ENCODE peak calls at places on chromosomes 12 and 14, in six cellular contexts. E is upper lobe of right lung, H is NCI-H1092, F is GM04504, L is fibroblast of the conjunctiva, N is body of pancreas. V is an unnamed sample.

GRCh38 chr14:104462651-104463630 is 116.6 kb upstream of the C14orf180 start:
- DNase-seq in E (no peak), H (no peak), F (no peak), L (no peak), N (no peak), V (no peak)

GRCh38 chr12:29103539-29103974 is 45.5 kb upstream of the FAR2 start:
- DNase-seq in E (no peak), H (no peak), F (no peak), L (no peak), N (no peak), V (no peak)

GRCh38 chr12:128790653-128791373 is 32.9 kb downstream of the SLC15A4 start:
- DNase-seq in E (peak), H (no peak), F (no peak), L (no peak), N (no peak), V (no peak)

GRCh38 chr14:51035611-51036192 is 59.2 kb downstream of the TRIM9 start:
- DNase-seq in E (no peak), H (no peak), F (no peak), L (no peak), N (no peak), V (no peak)

GRCh38 chr12:48973992-48974673 is 2.6 kb upstream of the WNT10B start:
- DNase-seq in E (peak), H (no peak), F (no peak), L (peak), N (peak), V (no peak)

GRCh38 chr12:32483499-32483898 is 84.1 kb downstream of the FGD4 start:
- DNase-seq in E (no peak), H (no peak), F (no peak), L (no peak), N (peak), V (no peak)

GRCh38 chr12:29782285-29782820 is 1.4 kb downstream of the TMTC1 start:
- DNase-seq in E (no peak), H (peak), F (peak), L (peak), N (peak), V (no peak)

GRCh38 chr12:67441736-67442346 is 172.7 kb downstream of the CAND1 start:
- DNase-seq in E (peak), H (peak), F (peak), L (peak), N (peak), V (no peak)

GRCh38 chr12:62959745-62960144 is 24.8 kb upstream of the PPM1H start:
- DNase-seq in E (no peak), H (no peak), F (no peak), L (no peak), N (no peak), V (no peak)

GRCh38 chr12:101670007-101670671 is 27.3 kb upstream of the CHPT1 start:
- DNase-seq in E (no peak), H (no peak), F (peak), L (peak), N (peak), V (no peak)

GRCh38 chr14:74973003-74973614 is 17.7 kb upstream of the PGF start:
- DNase-seq in E (peak), H (no peak), F (no peak), L (no peak), N (peak), V (peak)

GRCh38 chr14:96164861-96165490 is 39.7 kb upstream of the BDKRB2 start:
- DNase-seq in E (no peak), H (no peak), F (no peak), L (no peak), N (no peak), V (peak)